ENCODE peak calls at places on chromosomes 13 and 19, in five cellular contexts. M, B, C, N and H are unnamed samples. For H3K9me3 and H3K27me3, the result is how much of the 10 kb centered on the place peaks cover.

GRCh38 chr19:58098682-58098998 is 609 bp upstream of the ZSCAN18 start:
- DNase-seq in M (no peak), B (no peak), C (no peak), N (no peak), H (no peak)

GRCh38 chr13:36819811-36820140 is 754 bp downstream of the RFXAP start:
- DNase-seq in M (no peak), B (no peak), C (no peak), N (peak), H (no peak)

GRCh38 chr19:49689133-49690072 is at the start of gene ADM5:
- DNase-seq in M (no peak), B (no peak), C (peak), N (peak), H (peak)

GRCh38 chr13:20945952-20946383 is 43.4 kb upstream of the XPO4 start:
- DNase-seq in M (peak), B (no peak), C (peak), N (peak), H (no peak)

GRCh38 chr13:105343134-105343806 is 1192.2 kb downstream of the EFNB2 start:
- DNase-seq in M (no peak), B (no peak), C (no peak), N (no peak), H (no peak)

GRCh38 chr19:31648347-31648746 is 299.1 kb upstream of the TSHZ3 start:
- DNase-seq in M (no peak), B (no peak), C (no peak), N (no peak), H (no peak)

GRCh38 chr19:18254546-18255500 is 19.4 kb downstream of the IQCN start:
- DNase-seq in M (no peak), B (no peak), C (peak), N (peak), H (no peak)

GRCh38 chr13:38308736-38309135 is 40.9 kb upstream of the UFM1 start:
- DNase-seq in M (no peak), B (no peak), C (no peak), N (no peak), H (no peak)

GRCh38 chr13:100254002-100254401 is 165.1 kb downstream of the PCCA start:
- DNase-seq in M (no peak), B (no peak), C (no peak), N (no peak), H (no peak)

GRCh38 chr13:24997367-24997967 is 98.5 kb upstream of the PABPC3 start:
- DNase-seq in M (no peak), B (no peak), C (peak), N (no peak), H (no peak)

GRCh38 chr19:17125728-17126677 is 50.4 kb downstream of the MYO9B start:
- DNase-seq in M (peak), B (peak), C (peak), N (no peak), H (peak)

GRCh38 chr13:109879338-109879737 is 93.0 kb upstream of the IRS2 start:
- DNase-seq in M (no peak), B (no peak), C (no peak), N (no peak), H (no peak)

GRCh38 chr19:18605546-18606280 is 886 bp downstream of the CRLF1 start:
- DNase-seq in M (no peak), B (no peak), C (no peak), N (no peak), H (no peak)

GRCh38 chr19:13401388-13401787 is 104.9 kb downstream of the CACNA1A start:
- DNase-seq in M (no peak), B (no peak), C (no peak), N (peak), H (no peak)

GRCh38 chr13:111281751-111282311 is 38.6 kb upstream of the TEX29 start:
- DNase-seq in M (no peak), B (no peak), C (no peak), N (no peak), H (no peak)

GRCh38 chr19:15304140-15304705 is 28.1 kb downstream of the BRD4 start:
- DNase-seq in M (no peak), B (no peak), C (no peak), N (no peak), H (no peak)

GRCh38 chr13:73216381-73216831 is 157.6 kb downstream of the KLF5 start:
- DNase-seq in M (no peak), B (no peak), C (no peak), N (no peak), H (no peak)

GRCh38 chr19:56660381-56661105 is 11.0 kb downstream of the ZNF835 start:
- DNase-seq in M (peak), B (no peak), C (no peak), N (no peak), H (peak)

GRCh38 chr19:42325896-42326771 is 699 bp downstream of the MEGF8 start:
- DNase-seq in M (peak), B (no peak), C (peak), N (peak), H (no peak)

GRCh38 chr19:52464798-52465470 is 11.6 kb downstream of the ZNF578 start:
- DNase-seq in M (no peak), B (no peak), C (no peak), N (peak), H (no peak)

GRCh38 chr13:27534108-27534975 is 84.0 kb upstream of the MTIF3 start:
- DNase-seq in M (no peak), B (no peak), C (no peak), N (no peak), H (no peak)

GRCh38 chr19:35645680-35646511 is 2.2 kb upstream of the COX6B1 start:
- DNase-seq in M (no peak), B (no peak), C (no peak), N (no peak), H (no peak)

GRCh38 chr19:49347835-49348234 is 12.6 kb downstream of the CD37 start:
- DNase-seq in M (no peak), B (no peak), C (no peak), N (peak), H (peak)

GRCh38 chr13:46354143-46355087 is 32.6 kb downstream of the RUBCNL start:
- DNase-seq in M (no peak), B (no peak), C (no peak), N (no peak), H (no peak)

GRCh38 chr13:40517486-40518311 is 148.7 kb downstream of the FOXO1 start:
- DNase-seq in M (no peak), B (no peak), C (no peak), N (no peak), H (no peak)

GRCh38 chr13:37495046-37495445 is 103.5 kb downstream of the POSTN start:
- DNase-seq in M (no peak), B (no peak), C (no peak), N (no peak), H (no peak)

GRCh38 chr13:75656590-75656989 is 20.5 kb downstream of the LMO7 start:
- DNase-seq in M (no peak), B (no peak), C (no peak), N (no peak), H (no peak)

GRCh38 chr13:27635256-27635655 is 13.6 kb downstream of the POLR1D start:
- DNase-seq in M (no peak), B (no peak), C (no peak), N (no peak), H (no peak)

GRCh38 chr13:113802090-113802531 is 43.1 kb downstream of the TMEM255B start:
- DNase-seq in M (no peak), B (no peak), C (peak), N (peak), H (peak)

GRCh38 chr13:109776575-109776974 is 9.8 kb downstream of the IRS2 start:
- DNase-seq in M (no peak), B (no peak), C (no peak), N (no peak), H (no peak)

DNA sequence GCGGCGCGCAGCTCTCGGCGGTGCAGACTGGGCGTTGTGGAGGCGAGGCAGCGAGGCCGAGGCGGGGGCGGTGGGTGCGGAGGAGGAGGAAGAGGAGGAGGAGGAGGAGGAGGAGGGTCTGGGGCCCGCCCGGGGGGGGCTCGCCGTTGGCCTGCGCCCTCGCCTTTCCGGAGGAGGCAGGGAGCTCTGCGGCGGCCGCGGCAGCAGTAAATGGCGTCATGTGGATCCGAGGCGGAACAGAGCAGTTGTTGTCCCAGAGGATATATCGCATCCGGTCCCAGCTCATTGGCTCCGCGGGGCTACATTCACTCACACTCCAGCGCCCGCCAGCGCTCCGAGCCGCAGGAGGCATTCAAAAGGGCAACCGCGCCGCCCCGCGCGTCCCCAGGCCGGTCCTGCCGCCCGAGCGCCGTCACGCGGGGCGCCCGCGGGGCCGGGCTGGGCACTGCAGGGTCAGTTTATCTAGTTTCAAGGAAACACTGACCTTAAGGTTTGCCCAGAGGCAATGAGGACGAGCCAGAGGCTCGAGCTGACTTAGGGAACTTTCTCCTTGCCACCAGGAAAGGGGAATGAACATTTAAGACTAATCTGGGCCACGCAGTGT is at the start of gene SPRY2:
- DNase-seq in M (peak), B (peak), C (peak), N (peak), H (peak)
- TF ChIP-seq CTCF in M (peak), B (no peak), C (peak), N (no peak), H (peak)

GRCh38 chr19:22622901-22623840 is 11.0 kb upstream of the ZNF492 start:
- DNase-seq in M (peak), B (no peak), C (no peak), N (no peak), H (peak)

GRCh38 chr19:22625266-22626035 is 8.7 kb upstream of the ZNF492 start:
- DNase-seq in M (no peak), B (no peak), C (no peak), N (no peak), H (no peak)

GRCh38 chr19:22622020-22622419 is 12.1 kb upstream of the ZNF492 start:
- DNase-seq in M (no peak), B (no peak), C (no peak), N (no peak), H (no peak)

GRCh38 chr19:22620912-22621311 is 13.2 kb upstream of the ZNF492 start:
- DNase-seq in M (no peak), B (no peak), C (no peak), N (no peak), H (no peak)

DNA sequence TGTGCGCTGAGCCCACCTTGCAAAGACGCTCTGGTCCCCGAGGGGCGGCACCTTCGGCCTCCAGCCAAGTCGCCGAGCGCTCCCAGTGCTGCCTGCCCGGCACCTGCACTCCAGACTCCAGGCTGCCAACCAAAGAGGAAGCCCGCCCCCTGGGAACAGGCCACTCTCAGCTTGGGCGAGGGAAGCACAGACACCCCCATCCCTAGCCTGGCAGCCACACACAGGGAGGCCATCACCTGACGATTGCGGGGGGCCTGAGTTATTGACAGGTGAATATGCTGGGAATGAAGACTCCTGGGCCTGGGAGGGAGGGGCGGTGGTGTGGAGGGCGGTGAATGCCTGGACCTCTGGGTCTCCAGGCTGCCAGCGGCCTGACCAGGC is 10.3 kb upstream of the ZNF492 start:
- DNase-seq in M (no peak), B (no peak), C (no peak), N (no peak), H (no peak)
- H3K9me3 ChIP-seq in M (under half), B (under half), C (under half), N (half or more), H (under half)

DNA sequence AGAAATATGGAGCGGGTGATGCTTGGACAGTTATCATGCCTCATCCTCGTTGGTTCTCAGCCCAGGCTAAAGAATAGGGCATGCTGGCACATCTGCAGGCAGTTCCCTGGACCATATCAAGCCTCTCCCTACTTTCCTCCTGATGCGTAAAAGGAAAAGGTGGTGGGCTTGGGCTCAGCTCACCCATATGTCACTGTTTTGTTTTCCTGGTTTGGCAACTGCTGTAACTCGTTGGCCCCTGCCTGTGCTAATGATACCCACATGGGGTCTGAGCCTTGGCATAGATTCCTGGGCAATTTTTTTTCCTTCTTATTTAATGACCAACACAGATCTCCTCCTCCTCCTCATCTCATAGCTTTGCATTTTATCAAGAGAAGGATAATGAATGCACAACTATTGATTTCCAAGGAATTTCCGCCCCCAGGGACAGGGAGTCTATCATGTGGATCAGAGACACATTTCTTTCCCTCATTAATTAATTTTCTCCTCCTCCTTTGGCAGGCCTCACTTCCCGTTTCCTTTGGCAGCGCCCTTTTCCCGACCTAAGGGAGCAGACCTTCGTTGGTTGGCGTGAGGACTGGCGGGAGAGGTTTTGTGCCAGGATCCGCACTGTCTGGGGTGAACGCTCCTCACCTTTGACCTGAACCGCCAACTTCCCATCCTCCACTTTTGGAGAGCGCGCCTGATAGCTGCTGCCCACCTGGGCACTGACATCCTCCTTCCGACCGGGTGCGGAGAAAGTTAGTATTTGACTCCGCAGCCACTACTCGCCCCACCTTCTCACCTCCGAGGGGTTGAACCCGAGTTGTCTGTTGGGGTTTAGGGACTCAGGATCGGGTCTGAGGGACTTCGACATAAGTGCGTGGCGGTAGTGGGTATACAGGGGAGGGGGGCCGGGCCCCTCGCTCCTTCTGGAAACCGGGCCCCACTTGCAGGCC is 3.4 kb upstream of the POU4F1 start:
- DNase-seq in M (no peak), B (no peak), C (no peak), N (peak), H (no peak)
- H3K27me3 ChIP-seq in M (under half), B (under half), C (half or more), N (half or more), H (under half)

GRCh38 chr19:51440846-51441409 is 17.3 kb downstream of the SIGLEC8 start:
- DNase-seq in M (no peak), B (no peak), C (no peak), N (no peak), H (no peak)

GRCh38 chr19:51440052-51440451 is 18.2 kb downstream of the SIGLEC8 start:
- DNase-seq in M (no peak), B (no peak), C (no peak), N (no peak), H (no peak)

GRCh38 chr19:51433092-51433491 is 15.7 kb upstream of the SIGLEC10 start:
- DNase-seq in M (no peak), B (no peak), C (no peak), N (no peak), H (no peak)

GRCh38 chr19:51441410-51442390 is 16.6 kb downstream of the SIGLEC8 start:
- DNase-seq in M (no peak), B (no peak), C (peak), N (no peak), H (no peak)

DNA sequence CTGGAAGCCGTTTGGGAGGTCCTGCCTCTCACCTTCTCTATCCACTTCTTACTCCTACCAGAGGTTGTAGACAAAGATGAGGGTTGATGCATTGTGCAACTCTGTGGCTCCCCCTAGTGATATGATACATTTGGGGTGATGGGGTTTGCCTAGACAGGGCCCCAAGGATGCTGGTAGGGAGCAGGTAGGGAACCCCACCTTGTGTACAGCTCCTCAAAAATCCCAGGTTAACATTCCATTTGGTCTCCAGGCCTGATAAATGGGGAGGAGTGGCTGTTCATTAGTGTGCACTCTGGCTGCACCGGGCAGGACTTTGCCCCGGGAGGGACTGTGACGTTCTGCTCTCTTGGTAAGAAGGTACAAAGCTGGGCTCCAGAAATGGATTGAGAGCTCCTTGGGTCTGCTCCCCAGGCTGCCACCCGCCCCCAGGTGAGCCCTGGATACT is 19.2 kb downstream of the SIGLEC8 start:
- DNase-seq in M (no peak), B (no peak), C (no peak), N (peak), H (no peak)
- TF ChIP-seq CTCF in M (peak), B (no peak), C (no peak), N (peak), H (no peak)

DNA sequence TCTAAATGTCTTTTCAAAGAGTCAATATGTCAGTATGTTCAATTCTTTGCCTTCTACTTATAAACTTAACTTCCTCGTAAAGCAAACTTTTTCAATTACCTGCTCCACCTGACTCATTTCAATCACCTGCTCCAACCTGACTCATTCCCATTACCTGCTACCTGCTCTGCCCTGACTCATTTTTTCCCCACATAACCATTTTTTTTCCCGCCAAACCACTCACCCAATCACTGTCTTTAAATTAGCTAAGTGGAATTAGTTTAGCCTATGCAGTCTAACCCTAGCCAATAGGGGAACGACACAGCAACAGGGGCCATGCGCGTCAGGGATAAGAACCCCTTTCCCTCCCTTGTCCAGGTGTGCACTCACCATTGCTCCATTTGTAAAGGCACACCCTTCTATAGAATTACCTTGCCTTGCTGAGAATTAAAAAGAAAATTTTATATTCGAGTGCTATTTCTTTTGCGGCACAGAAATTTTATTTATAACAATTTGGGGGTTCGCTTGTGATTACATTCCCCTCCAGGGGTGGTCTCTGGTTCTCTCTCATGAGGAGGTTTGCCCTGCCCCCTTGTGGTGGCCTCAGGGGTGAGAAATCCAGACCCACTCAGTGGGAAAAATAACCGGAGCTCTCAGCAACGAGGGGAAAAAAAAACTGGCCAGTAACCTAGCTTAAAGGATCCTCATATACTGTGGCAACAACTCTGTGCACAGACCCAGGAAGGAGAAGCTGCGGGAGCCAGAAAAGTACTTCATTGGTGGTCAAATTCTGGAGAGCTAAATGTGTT is 193.1 kb downstream of the ZNF486 start:
- DNase-seq in M (no peak), B (no peak), C (no peak), N (peak), H (no peak)
- H3K9me3 ChIP-seq in M (under half), B (under half), C (under half), N (under half), H (under half)